ENCODE peak calls at places on chromosome 12, in five cellular contexts. One of them, this sample, is unnamed.

GRCh38 chr12:23893611-23894010 is 55.9 kb downstream of the SOX5 start:
- DNase-seq in K562: no peak
- DNase-seq in GM23338: no peak
- DNase-seq in GM12878: no peak
- DNase-seq in HepG2: no peak
- DNase-seq in this sample: no peak

GRCh38 chr12:79547044-79547734 is 143.6 kb downstream of the PAWR start:
- DNase-seq in K562: no peak
- DNase-seq in GM23338: peak; percentile 98
- DNase-seq in GM12878: no peak
- DNase-seq in HepG2: peak; percentile 93
- DNase-seq in this sample: peak; percentile 68

GRCh38 chr12:12622418-12622817 is 10.7 kb downstream of the CREBL2 start:
- DNase-seq in K562: no peak
- DNase-seq in GM23338: no peak
- DNase-seq in GM12878: no peak
- DNase-seq in HepG2: no peak
- DNase-seq in this sample: no peak

GRCh38 chr12:122099280-122099749 is 20.8 kb downstream of the MLXIP start:
- DNase-seq in K562: no peak
- DNase-seq in GM23338: no peak
- DNase-seq in GM12878: no peak
- DNase-seq in HepG2: no peak
- DNase-seq in this sample: no peak

GRCh38 chr12:57591567-57592325 is 754 bp downstream of the PIP4K2C start:
- DNase-seq in K562: peak; percentile 53
- DNase-seq in GM23338: peak; percentile 32
- DNase-seq in GM12878: no peak
- DNase-seq in HepG2: no peak
- DNase-seq in this sample: peak; percentile 47

GRCh38 chr12:27981874-27982273 is 9.3 kb upstream of the PTHLH start:
- DNase-seq in K562: no peak
- DNase-seq in GM23338: no peak
- DNase-seq in GM12878: no peak
- DNase-seq in HepG2: no peak
- DNase-seq in this sample: no peak

GRCh38 chr12:28925726-28926376 is 223.2 kb upstream of the FAR2 start:
- DNase-seq in K562: no peak
- DNase-seq in GM23338: no peak
- DNase-seq in GM12878: no peak
- DNase-seq in HepG2: no peak
- DNase-seq in this sample: no peak

GRCh38 chr12:6540181-6540877 is 6.0 kb downstream of the GAPDH start:
- DNase-seq in K562: peak; percentile 81
- DNase-seq in GM23338: peak; percentile 95
- DNase-seq in GM12878: no peak
- DNase-seq in HepG2: no peak
- DNase-seq in this sample: peak; percentile 87

GRCh38 chr12:57890191-57891120 is 43.9 kb upstream of the CTDSP2 start:
- DNase-seq in K562: no peak
- DNase-seq in GM23338: no peak
- DNase-seq in GM12878: no peak
- DNase-seq in HepG2: no peak
- DNase-seq in this sample: no peak

GRCh38 chr12:121933522-121934317 is 15.3 kb downstream of the CFAP251 start:
- DNase-seq in K562: peak; percentile 96
- DNase-seq in GM23338: peak; percentile 83
- DNase-seq in GM12878: no peak
- DNase-seq in HepG2: no peak
- DNase-seq in this sample: no peak

GRCh38 chr12:41310367-41310766 is 122.2 kb downstream of the PDZRN4 start:
- DNase-seq in K562: no peak
- DNase-seq in GM23338: no peak
- DNase-seq in GM12878: no peak
- DNase-seq in HepG2: no peak
- DNase-seq in this sample: no peak

GRCh38 chr12:61781021-61781581 is 479.1 kb upstream of the USP15 start:
- DNase-seq in K562: no peak
- DNase-seq in GM23338: peak; percentile 30
- DNase-seq in GM12878: no peak
- DNase-seq in HepG2: no peak
- DNase-seq in this sample: no peak

GRCh38 chr12:34405286-34406227 is 383.3 kb downstream of the ALG10 start:
- DNase-seq in K562: no peak
- DNase-seq in GM23338: no peak
- DNase-seq in GM12878: no peak
- DNase-seq in HepG2: no peak
- DNase-seq in this sample: peak; percentile 6

GRCh38 chr12:91577586-91578539 is 395.2 kb upstream of the DCN start:
- DNase-seq in K562: peak; percentile 11
- DNase-seq in GM23338: peak; percentile 51
- DNase-seq in GM12878: no peak
- DNase-seq in HepG2: no peak
- DNase-seq in this sample: no peak

GRCh38 chr12:509494-509893 is 49.8 kb downstream of the B4GALNT3 start:
- DNase-seq in K562: no peak
- DNase-seq in GM23338: no peak
- DNase-seq in GM12878: no peak
- DNase-seq in HepG2: no peak
- DNase-seq in this sample: no peak

GRCh38 chr12:92473564-92473963 is 229.2 kb upstream of the PLEKHG7 start:
- DNase-seq in K562: no peak
- DNase-seq in GM23338: no peak
- DNase-seq in GM12878: no peak
- DNase-seq in HepG2: no peak
- DNase-seq in this sample: no peak

GRCh38 chr12:52415870-52416750 is 10.0 kb upstream of the KRT82 start:
- DNase-seq in K562: no peak
- DNase-seq in GM23338: no peak
- DNase-seq in GM12878: no peak
- DNase-seq in HepG2: no peak
- DNase-seq in this sample: no peak

GRCh38 chr12:122517877-122518276 is 8.9 kb downstream of the RSRC2 start:
- DNase-seq in K562: no peak
- DNase-seq in GM23338: no peak
- DNase-seq in GM12878: no peak
- DNase-seq in HepG2: no peak
- DNase-seq in this sample: no peak

GRCh38 chr12:95424271-95424994 is 49.5 kb upstream of the METAP2 start:
- DNase-seq in K562: no peak
- DNase-seq in GM23338: no peak
- DNase-seq in GM12878: no peak
- DNase-seq in HepG2: no peak
- DNase-seq in this sample: no peak
- TF ChIP-seq CREB1 in K562: no peak
- TF ChIP-seq CREB1 in GM23338: no peak
- TF ChIP-seq CREB1 in GM12878: no peak
- TF ChIP-seq CREB1 in HepG2: no peak
- TF ChIP-seq CREB1 in this sample: no peak

GRCh38 chr12:5507536-5507935 is 75.6 kb downstream of the NTF3 start:
- DNase-seq in K562: no peak
- DNase-seq in GM23338: no peak
- DNase-seq in GM12878: no peak
- DNase-seq in HepG2: no peak
- DNase-seq in this sample: peak; percentile 23
- H3K27ac ChIP-seq in K562: no peak overlapping the region
- H3K27ac ChIP-seq in GM23338: no peak overlapping the region
- H3K27ac ChIP-seq in GM12878: no peak overlapping the region
- H3K27ac ChIP-seq in HepG2: no peak overlapping the region
- H3K27ac ChIP-seq in this sample: no peak overlapping the region

GRCh38 chr12:131271724-131272123 is 318.0 kb downstream of the ADGRD1 start:
- DNase-seq in K562: no peak
- DNase-seq in GM23338: no peak
- DNase-seq in GM12878: no peak
- DNase-seq in HepG2: no peak
- DNase-seq in this sample: no peak
- TF ChIP-seq CREB1 in K562: no peak
- TF ChIP-seq CREB1 in GM23338: no peak
- TF ChIP-seq CREB1 in GM12878: no peak
- TF ChIP-seq CREB1 in HepG2: peak; percentile 96
- TF ChIP-seq CREB1 in this sample: no peak

DNA sequence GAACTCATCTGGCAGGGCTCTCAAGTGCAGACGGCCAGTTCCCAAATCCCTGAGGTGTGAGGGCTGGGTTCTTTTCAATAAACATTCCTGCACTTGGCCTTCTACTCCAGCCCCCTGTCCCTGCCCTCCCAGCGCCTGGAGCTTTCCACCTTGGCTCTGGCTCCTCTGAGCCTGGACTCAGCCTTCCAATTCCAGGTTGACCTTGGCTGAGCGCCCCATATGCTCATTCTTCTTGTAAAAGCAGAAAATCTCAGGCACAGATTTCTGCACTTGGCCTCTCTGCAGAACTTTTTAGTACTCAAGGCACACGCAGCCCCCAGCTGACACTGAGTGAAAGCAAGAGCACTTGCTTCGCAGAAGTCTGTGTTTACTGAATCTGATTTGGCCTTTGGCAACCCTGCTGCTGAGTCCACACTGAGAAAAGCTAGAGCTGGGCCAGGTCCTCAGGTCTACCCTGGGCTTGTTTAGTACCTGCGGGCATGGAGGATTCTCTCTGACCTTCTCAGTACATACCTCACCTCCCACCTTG is 222.7 kb downstream of the MSRB3 start:
- DNase-seq in K562: no peak
- DNase-seq in GM23338: no peak
- DNase-seq in GM12878: no peak
- DNase-seq in HepG2: no peak
- DNase-seq in this sample: no peak
- H3K27ac ChIP-seq in K562: no peak overlapping the region
- H3K27ac ChIP-seq in GM23338: no peak overlapping the region
- H3K27ac ChIP-seq in GM12878: no peak overlapping the region
- H3K27ac ChIP-seq in HepG2: no peak overlapping the region
- H3K27ac ChIP-seq in this sample: no peak overlapping the region

GRCh38 chr12:51320311-51320694 is 3.7 kb downstream of the BIN2 start:
- DNase-seq in K562: no peak
- DNase-seq in GM23338: no peak
- DNase-seq in GM12878: no peak
- DNase-seq in HepG2: no peak
- DNase-seq in this sample: no peak

GRCh38 chr12:51323317-51323960 is 535 bp downstream of the BIN2 start:
- DNase-seq in K562: no peak
- DNase-seq in GM23338: no peak
- DNase-seq in GM12878: no peak
- DNase-seq in HepG2: no peak
- DNase-seq in this sample: no peak

GRCh38 chr12:51322452-51322851 is 1.5 kb downstream of the BIN2 start:
- DNase-seq in K562: peak; percentile 28
- DNase-seq in GM23338: no peak
- DNase-seq in GM12878: peak; percentile 45
- DNase-seq in HepG2: no peak
- DNase-seq in this sample: no peak

GRCh38 chr12:51320695-51321320 is 3.2 kb downstream of the BIN2 start:
- DNase-seq in K562: peak; percentile 88
- DNase-seq in GM23338: peak; percentile 78
- DNase-seq in GM12878: no peak
- DNase-seq in HepG2: no peak
- DNase-seq in this sample: no peak

GRCh38 chr12:51321882-51322281 is 2.1 kb downstream of the BIN2 start:
- DNase-seq in K562: no peak
- DNase-seq in GM23338: no peak
- DNase-seq in GM12878: no peak
- DNase-seq in HepG2: no peak
- DNase-seq in this sample: no peak
- TF ChIP-seq CREB1 in K562: no peak
- TF ChIP-seq CREB1 in GM23338: no peak
- TF ChIP-seq CREB1 in GM12878: no peak
- TF ChIP-seq CREB1 in HepG2: no peak
- TF ChIP-seq CREB1 in this sample: no peak

GRCh38 chr12:49824416-49824815 is 3.8 kb downstream of the NCKAP5L start:
- DNase-seq in K562: no peak
- DNase-seq in GM23338: no peak
- DNase-seq in GM12878: no peak
- DNase-seq in HepG2: no peak
- DNase-seq in this sample: no peak
- H3K27ac ChIP-seq in K562: no peak overlapping the region
- H3K27ac ChIP-seq in GM23338: no peak overlapping the region
- H3K27ac ChIP-seq in GM12878: no peak overlapping the region
- H3K27ac ChIP-seq in HepG2: no peak overlapping the region
- H3K27ac ChIP-seq in this sample: no peak overlapping the region

GRCh38 chr12:104737682-104738370 is 220.3 kb downstream of the SLC41A2 start:
- DNase-seq in K562: no peak
- DNase-seq in GM23338: no peak
- DNase-seq in GM12878: no peak
- DNase-seq in HepG2: no peak
- DNase-seq in this sample: no peak

GRCh38 chr12:104737113-104737512 is 221.0 kb downstream of the SLC41A2 start:
- DNase-seq in K562: no peak
- DNase-seq in GM23338: no peak
- DNase-seq in GM12878: no peak
- DNase-seq in HepG2: no peak
- DNase-seq in this sample: no peak

GRCh38 chr12:104736307-104736706 is 221.8 kb downstream of the SLC41A2 start:
- DNase-seq in K562: no peak
- DNase-seq in GM23338: no peak
- DNase-seq in GM12878: no peak
- DNase-seq in HepG2: no peak
- DNase-seq in this sample: no peak

GRCh38 chr12:104734541-104735075 is 223.5 kb downstream of the SLC41A2 start:
- DNase-seq in K562: no peak
- DNase-seq in GM23338: no peak
- DNase-seq in GM12878: no peak
- DNase-seq in HepG2: no peak
- DNase-seq in this sample: no peak

GRCh38 chr12:104735801-104736200 is 222.3 kb downstream of the SLC41A2 start:
- DNase-seq in K562: no peak
- DNase-seq in GM23338: no peak
- DNase-seq in GM12878: no peak
- DNase-seq in HepG2: no peak
- DNase-seq in this sample: no peak
- TF ChIP-seq CREB1 in K562: no peak
- TF ChIP-seq CREB1 in GM23338: no peak
- TF ChIP-seq CREB1 in GM12878: no peak
- TF ChIP-seq CREB1 in HepG2: no peak
- TF ChIP-seq CREB1 in this sample: no peak